ENCODE peak calls at places on chromosomes 12 and 14, in six cellular contexts. One of them, this sample, is unnamed.

GRCh38 chr14:84112589-84112988 is 1417.4 kb upstream of the FLRT2 start:
- DNase-seq in BE2C: no peak
- DNase-seq in spleen: no peak
- DNase-seq in pancreas: no peak
- DNase-seq in CD4-positive, CD25-positive, alpha-beta regulatory T cell: no peak
- DNase-seq in A673: peak; percentile 67
- DNase-seq in this sample: no peak

GRCh38 chr12:128078311-128078851 is 188.6 kb upstream of the TMEM132C start:
- DNase-seq in BE2C: no peak
- DNase-seq in spleen: no peak
- DNase-seq in pancreas: no peak
- DNase-seq in CD4-positive, CD25-positive, alpha-beta regulatory T cell: no peak
- DNase-seq in A673: no peak
- DNase-seq in this sample: no peak

GRCh38 chr14:38867561-38868150 is 235.4 kb downstream of the SEC23A start:
- DNase-seq in BE2C: peak; percentile 88
- DNase-seq in spleen: no peak
- DNase-seq in pancreas: peak; percentile 73
- DNase-seq in CD4-positive, CD25-positive, alpha-beta regulatory T cell: peak; percentile 69
- DNase-seq in A673: peak; percentile 90
- DNase-seq in this sample: no peak

GRCh38 chr14:22159049-22159448 is 430.0 kb downstream of the DAD1 start:
- DNase-seq in BE2C: no peak
- DNase-seq in spleen: no peak
- DNase-seq in pancreas: no peak
- DNase-seq in CD4-positive, CD25-positive, alpha-beta regulatory T cell: no peak
- DNase-seq in A673: no peak
- DNase-seq in this sample: peak; percentile 74

GRCh38 chr14:33967138-33967537 is 16.3 kb upstream of the EGLN3 start:
- DNase-seq in BE2C: no peak
- DNase-seq in spleen: no peak
- DNase-seq in pancreas: no peak
- DNase-seq in CD4-positive, CD25-positive, alpha-beta regulatory T cell: no peak
- DNase-seq in A673: peak; percentile 43
- DNase-seq in this sample: no peak

GRCh38 chr14:73753043-73753886 is 39.1 kb upstream of the PNMA1 start:
- DNase-seq in BE2C: peak; percentile 60
- DNase-seq in spleen: peak; percentile 88
- DNase-seq in pancreas: no peak
- DNase-seq in CD4-positive, CD25-positive, alpha-beta regulatory T cell: peak; percentile 53
- DNase-seq in A673: no peak
- DNase-seq in this sample: no peak

GRCh38 chr14:49999216-49999761 is 106.4 kb downstream of the ARF6 start:
- DNase-seq in BE2C: peak; percentile 72
- DNase-seq in spleen: peak; percentile 95
- DNase-seq in pancreas: peak; percentile 35
- DNase-seq in CD4-positive, CD25-positive, alpha-beta regulatory T cell: peak; percentile 91
- DNase-seq in A673: peak; percentile 19
- DNase-seq in this sample: peak; percentile 81

GRCh38 chr12:89280833-89281533 is 71.3 kb downstream of the DUSP6 start:
- DNase-seq in BE2C: no peak
- DNase-seq in spleen: no peak
- DNase-seq in pancreas: no peak
- DNase-seq in CD4-positive, CD25-positive, alpha-beta regulatory T cell: peak; percentile 77
- DNase-seq in A673: peak; percentile 93
- DNase-seq in this sample: no peak

GRCh38 chr14:58711382-58711781 is 73.6 kb downstream of the DACT1 start:
- DNase-seq in BE2C: no peak
- DNase-seq in spleen: no peak
- DNase-seq in pancreas: no peak
- DNase-seq in CD4-positive, CD25-positive, alpha-beta regulatory T cell: no peak
- DNase-seq in A673: no peak
- DNase-seq in this sample: no peak

GRCh38 chr12:94286580-94287244 is 138.3 kb downstream of the PLXNC1 start:
- DNase-seq in BE2C: peak; percentile 56
- DNase-seq in spleen: no peak
- DNase-seq in pancreas: no peak
- DNase-seq in CD4-positive, CD25-positive, alpha-beta regulatory T cell: no peak
- DNase-seq in A673: no peak
- DNase-seq in this sample: no peak

GRCh38 chr12:16165506-16165905 is 112.0 kb downstream of the SLC15A5 start:
- DNase-seq in BE2C: peak; percentile 11
- DNase-seq in spleen: no peak
- DNase-seq in pancreas: peak; percentile 22
- DNase-seq in CD4-positive, CD25-positive, alpha-beta regulatory T cell: no peak
- DNase-seq in A673: peak; percentile 82
- DNase-seq in this sample: peak; percentile 53

GRCh38 chr12:13595536-13596450 is 385.6 kb downstream of the GRIN2B start:
- DNase-seq in BE2C: no peak
- DNase-seq in spleen: no peak
- DNase-seq in pancreas: no peak
- DNase-seq in CD4-positive, CD25-positive, alpha-beta regulatory T cell: no peak
- DNase-seq in A673: no peak
- DNase-seq in this sample: no peak

GRCh38 chr14:92844220-92844619 is 50.1 kb downstream of the GOLGA5 start:
- DNase-seq in BE2C: no peak
- DNase-seq in spleen: no peak
- DNase-seq in pancreas: no peak
- DNase-seq in CD4-positive, CD25-positive, alpha-beta regulatory T cell: no peak
- DNase-seq in A673: no peak
- DNase-seq in this sample: no peak

GRCh38 chr14:95272057-95272456 is 47.7 kb downstream of the CLMN start:
- DNase-seq in BE2C: no peak
- DNase-seq in spleen: no peak
- DNase-seq in pancreas: no peak
- DNase-seq in CD4-positive, CD25-positive, alpha-beta regulatory T cell: no peak
- DNase-seq in A673: no peak
- DNase-seq in this sample: no peak

GRCh38 chr12:12719496-12719895 is 2.3 kb downstream of the CDKN1B start:
- DNase-seq in BE2C: no peak
- DNase-seq in spleen: no peak
- DNase-seq in pancreas: no peak
- DNase-seq in CD4-positive, CD25-positive, alpha-beta regulatory T cell: peak; percentile 64
- DNase-seq in A673: no peak
- DNase-seq in this sample: no peak

GRCh38 chr12:71465794-71466193 is 26.2 kb downstream of the LGR5 start:
- DNase-seq in BE2C: peak; percentile 45
- DNase-seq in spleen: no peak
- DNase-seq in pancreas: no peak
- DNase-seq in CD4-positive, CD25-positive, alpha-beta regulatory T cell: no peak
- DNase-seq in A673: no peak
- DNase-seq in this sample: no peak

DNA sequence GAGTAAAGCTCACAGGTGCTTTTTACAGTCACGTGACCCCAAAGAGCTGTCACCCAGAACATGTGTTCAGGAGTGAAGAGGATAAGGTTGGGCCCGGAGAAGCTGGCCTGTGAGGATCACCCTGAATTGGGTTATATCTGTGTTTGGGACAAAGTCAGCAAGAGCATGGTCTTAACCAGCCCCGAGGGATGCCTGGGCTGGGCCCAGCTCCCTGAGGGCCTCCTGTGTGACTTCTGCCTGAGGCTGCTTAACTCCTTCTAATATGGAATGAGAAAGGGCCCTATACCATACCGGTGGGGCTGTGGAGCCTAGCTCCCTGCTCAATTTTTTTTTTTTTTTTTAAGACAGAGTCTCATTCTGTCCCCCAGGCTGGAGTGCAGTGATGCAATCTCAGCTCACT is 2.5 kb downstream of the CDCA4 start:
- DNase-seq in BE2C: no peak
- DNase-seq in spleen: no peak
- DNase-seq in pancreas: no peak
- DNase-seq in CD4-positive, CD25-positive, alpha-beta regulatory T cell: no peak
- DNase-seq in A673: no peak
- DNase-seq in this sample: no peak
- H3K4me3 ChIP-seq in BE2C: no peak overlapping the region
- H3K4me3 ChIP-seq in spleen: no peak overlapping the region
- H3K4me3 ChIP-seq in pancreas: no peak overlapping the region
- H3K4me3 ChIP-seq in CD4-positive, CD25-positive, alpha-beta regulatory T cell: peak overlapping the region; percentile 26
- H3K4me3 ChIP-seq in A673: peak overlapping the region; percentile 7
- H3K4me3 ChIP-seq in this sample: peak overlapping the region; percentile 82

DNA sequence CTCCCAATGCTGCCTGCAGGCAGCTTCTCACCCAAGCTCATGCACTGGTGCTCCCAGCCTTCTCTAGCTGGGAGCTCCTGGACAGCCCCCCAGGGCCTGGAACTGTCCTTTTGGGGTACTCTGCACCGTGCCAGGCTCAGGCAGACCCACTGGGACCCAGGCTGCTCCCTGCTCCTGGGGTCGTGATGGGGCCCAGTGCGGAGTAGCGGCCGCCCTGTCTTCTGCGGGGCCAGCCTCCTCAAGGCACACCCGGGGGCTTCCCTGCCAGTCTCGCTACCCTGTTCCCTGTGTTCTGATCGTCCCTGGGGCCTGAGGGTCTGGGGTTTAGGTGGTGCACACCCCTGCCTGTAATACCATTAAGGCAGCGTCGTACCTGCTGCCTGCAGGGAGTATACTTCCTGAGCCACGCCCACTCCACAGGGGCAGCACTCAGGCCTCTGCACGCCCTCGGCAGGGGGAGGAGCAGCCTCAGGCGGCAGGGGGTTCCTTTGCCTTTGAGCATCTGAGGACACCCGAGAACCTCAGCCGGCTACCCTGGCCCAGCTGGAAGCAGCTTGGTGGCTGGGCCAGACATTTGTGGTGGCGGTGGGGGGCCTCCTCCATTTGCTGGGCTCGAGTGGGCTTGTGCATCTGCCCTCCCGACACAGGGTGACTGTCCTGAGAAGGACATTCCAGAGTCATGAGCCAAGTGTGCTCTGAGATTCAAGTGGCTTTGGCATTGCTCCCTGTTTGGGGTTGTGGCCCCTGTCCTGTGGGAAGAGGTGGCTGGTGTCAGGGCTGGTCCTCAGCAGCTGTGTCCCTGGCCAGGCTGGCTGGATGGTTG is 9.2 kb upstream of the CRIP2 start:
- DNase-seq in BE2C: no peak
- DNase-seq in spleen: no peak
- DNase-seq in pancreas: no peak
- DNase-seq in CD4-positive, CD25-positive, alpha-beta regulatory T cell: no peak
- DNase-seq in A673: peak; percentile 85
- DNase-seq in this sample: peak; percentile 82
- H3K36me3 ChIP-seq in BE2C: peaks cover 84% of the 10 kb centered on the region
- H3K36me3 ChIP-seq in spleen: peaks cover 100% of the 10 kb centered on the region
- H3K36me3 ChIP-seq in pancreas: peaks cover 11% of the 10 kb centered on the region
- H3K36me3 ChIP-seq in CD4-positive, CD25-positive, alpha-beta regulatory T cell: peaks cover 10% of the 10 kb centered on the region
- H3K36me3 ChIP-seq in A673: peaks cover 60% of the 10 kb centered on the region
- H3K36me3 ChIP-seq in this sample: peaks cover 5% of the 10 kb centered on the region

GRCh38 chr12:126726481-126727217 is 1540.3 kb upstream of the TMEM132C start:
- DNase-seq in BE2C: no peak
- DNase-seq in spleen: no peak
- DNase-seq in pancreas: no peak
- DNase-seq in CD4-positive, CD25-positive, alpha-beta regulatory T cell: no peak
- DNase-seq in A673: no peak
- DNase-seq in this sample: no peak

GRCh38 chr12:126727218-126727601 is 1539.8 kb upstream of the TMEM132C start:
- DNase-seq in BE2C: no peak
- DNase-seq in spleen: no peak
- DNase-seq in pancreas: no peak
- DNase-seq in CD4-positive, CD25-positive, alpha-beta regulatory T cell: no peak
- DNase-seq in A673: no peak
- DNase-seq in this sample: no peak

GRCh38 chr12:126727656-126728055 is 1539.3 kb upstream of the TMEM132C start:
- DNase-seq in BE2C: no peak
- DNase-seq in spleen: no peak
- DNase-seq in pancreas: no peak
- DNase-seq in CD4-positive, CD25-positive, alpha-beta regulatory T cell: no peak
- DNase-seq in A673: no peak
- DNase-seq in this sample: no peak
- H3K4me3 ChIP-seq in BE2C: no peak overlapping the region
- H3K4me3 ChIP-seq in spleen: no peak overlapping the region
- H3K4me3 ChIP-seq in pancreas: no peak overlapping the region
- H3K4me3 ChIP-seq in CD4-positive, CD25-positive, alpha-beta regulatory T cell: no peak overlapping the region
- H3K4me3 ChIP-seq in A673: no peak overlapping the region
- H3K4me3 ChIP-seq in this sample: no peak overlapping the region

DNA sequence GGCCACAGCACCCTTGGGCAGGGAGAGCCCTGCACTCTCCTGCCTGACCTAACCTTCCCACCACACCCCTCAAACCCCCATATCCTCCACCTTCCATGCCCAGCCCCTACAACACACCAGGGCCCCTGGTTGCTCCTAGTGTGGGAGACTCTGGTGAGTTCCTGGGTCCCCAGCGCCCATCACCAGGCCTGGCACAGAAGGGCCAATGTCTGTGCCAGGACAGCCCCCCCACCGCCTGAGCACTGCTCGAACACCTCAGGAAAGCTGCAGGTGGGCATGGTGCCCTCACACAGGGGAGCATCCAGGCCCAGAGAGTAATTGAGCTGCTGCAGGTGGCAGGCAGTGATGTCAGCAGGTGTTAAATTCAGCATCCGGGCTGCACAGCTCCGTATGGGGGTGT is 15.2 kb downstream of the ADCY6 start:
- DNase-seq in BE2C: no peak
- DNase-seq in spleen: no peak
- DNase-seq in pancreas: no peak
- DNase-seq in CD4-positive, CD25-positive, alpha-beta regulatory T cell: no peak
- DNase-seq in A673: no peak
- DNase-seq in this sample: no peak
- H3K36me3 ChIP-seq in BE2C: no peaks in the 10 kb centered on the region
- H3K36me3 ChIP-seq in spleen: peaks cover 68% of the 10 kb centered on the region
- H3K36me3 ChIP-seq in pancreas: peaks cover 15% of the 10 kb centered on the region
- H3K36me3 ChIP-seq in CD4-positive, CD25-positive, alpha-beta regulatory T cell: no peaks in the 10 kb centered on the region
- H3K36me3 ChIP-seq in A673: no peaks in the 10 kb centered on the region
- H3K36me3 ChIP-seq in this sample: peaks cover 16% of the 10 kb centered on the region

DNA sequence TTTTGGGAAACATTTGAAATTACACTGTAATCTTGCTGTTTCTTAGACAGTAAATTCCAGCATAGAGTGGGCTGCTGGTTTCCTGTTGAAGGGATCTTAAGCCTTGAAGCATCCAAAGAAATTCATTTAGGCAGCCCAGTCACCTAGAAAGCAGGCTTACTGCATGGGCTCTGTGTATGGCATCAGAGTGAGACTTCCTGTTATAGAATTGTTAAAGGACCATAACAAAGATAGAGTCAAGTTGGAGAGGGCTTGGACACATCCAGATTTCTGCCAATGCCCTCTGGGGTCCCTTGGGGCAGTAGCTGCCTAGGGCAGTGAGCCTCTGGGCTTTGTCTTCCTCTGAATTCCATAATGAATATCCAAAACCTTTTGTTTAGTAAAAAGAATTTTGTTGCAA is 149.2 kb downstream of the DYRK2 start:
- DNase-seq in BE2C: no peak
- DNase-seq in spleen: no peak
- DNase-seq in pancreas: no peak
- DNase-seq in CD4-positive, CD25-positive, alpha-beta regulatory T cell: no peak
- DNase-seq in A673: no peak
- DNase-seq in this sample: no peak
- H3K4me3 ChIP-seq in BE2C: no peak overlapping the region
- H3K4me3 ChIP-seq in spleen: no peak overlapping the region
- H3K4me3 ChIP-seq in pancreas: no peak overlapping the region
- H3K4me3 ChIP-seq in CD4-positive, CD25-positive, alpha-beta regulatory T cell: no peak overlapping the region
- H3K4me3 ChIP-seq in A673: no peak overlapping the region
- H3K4me3 ChIP-seq in this sample: no peak overlapping the region

DNA sequence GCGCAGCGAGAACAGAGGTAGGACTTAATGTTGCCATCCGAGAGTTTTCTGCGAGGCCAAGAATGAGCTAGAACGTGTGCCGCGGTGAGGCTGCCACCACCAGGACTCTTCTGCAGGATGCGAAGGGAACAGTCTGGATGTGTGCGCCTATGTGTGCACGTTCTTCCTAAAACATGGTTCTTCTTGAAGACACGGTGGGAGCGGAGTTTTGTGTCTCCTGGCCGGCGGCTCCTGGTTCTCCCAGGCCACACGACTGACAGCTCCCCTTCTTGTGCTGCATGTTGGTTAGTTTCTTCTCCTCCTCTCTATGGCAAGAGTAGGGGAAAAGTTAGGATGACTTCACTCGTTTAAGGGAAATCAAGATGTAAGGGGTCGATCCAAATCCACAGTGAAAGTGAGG is 56.2 kb upstream of the CORO1C start:
- DNase-seq in BE2C: no peak
- DNase-seq in spleen: peak; percentile 52
- DNase-seq in pancreas: no peak
- DNase-seq in CD4-positive, CD25-positive, alpha-beta regulatory T cell: no peak
- DNase-seq in A673: no peak
- DNase-seq in this sample: no peak
- H3K36me3 ChIP-seq in BE2C: peaks cover 21% of the 10 kb centered on the region
- H3K36me3 ChIP-seq in spleen: peaks cover 98% of the 10 kb centered on the region
- H3K36me3 ChIP-seq in pancreas: no peaks in the 10 kb centered on the region
- H3K36me3 ChIP-seq in CD4-positive, CD25-positive, alpha-beta regulatory T cell: peaks cover 26% of the 10 kb centered on the region
- H3K36me3 ChIP-seq in A673: peaks cover 50% of the 10 kb centered on the region
- H3K36me3 ChIP-seq in this sample: no peaks in the 10 kb centered on the region